ENCODE peak calls at places on chromosomes 6 and 20, in six cellular contexts. One of them, this sample, is unnamed.

GRCh38 chr6:130107710-130108109 is 89.3 kb downstream of the L3MBTL3 start:
- DNase-seq in fibroblast of mammary gland: no peak
- DNase-seq in colonic mucosa: no peak
- DNase-seq in choroid plexus epithelial cell: peak
- DNase-seq in ovary: no peak
- DNase-seq in GM13977: no peak
- DNase-seq in this sample: no peak

GRCh38 chr6:5333653-5334052 is 72.3 kb downstream of the FARS2 start:
- DNase-seq in fibroblast of mammary gland: peak
- DNase-seq in colonic mucosa: no peak
- DNase-seq in choroid plexus epithelial cell: no peak
- DNase-seq in ovary: no peak
- DNase-seq in GM13977: no peak
- DNase-seq in this sample: peak

GRCh38 chr20:17571967-17572638 is 2.2 kb downstream of the DSTN start:
- DNase-seq in fibroblast of mammary gland: no peak
- DNase-seq in colonic mucosa: peak
- DNase-seq in choroid plexus epithelial cell: no peak
- DNase-seq in ovary: no peak
- DNase-seq in GM13977: no peak
- DNase-seq in this sample: peak

GRCh38 chr6:138654715-138655634 is 118.6 kb upstream of the CCDC28A start:
- DNase-seq in fibroblast of mammary gland: peak
- DNase-seq in colonic mucosa: no peak
- DNase-seq in choroid plexus epithelial cell: peak
- DNase-seq in ovary: no peak
- DNase-seq in GM13977: peak
- DNase-seq in this sample: peak

GRCh38 chr6:20873425-20874190 is 339.4 kb downstream of the CDKAL1 start:
- DNase-seq in fibroblast of mammary gland: peak
- DNase-seq in colonic mucosa: no peak
- DNase-seq in choroid plexus epithelial cell: peak
- DNase-seq in ovary: no peak
- DNase-seq in GM13977: no peak
- DNase-seq in this sample: peak

GRCh38 chr6:138647006-138647405 is 126.6 kb upstream of the CCDC28A start:
- DNase-seq in fibroblast of mammary gland: peak
- DNase-seq in colonic mucosa: no peak
- DNase-seq in choroid plexus epithelial cell: peak
- DNase-seq in ovary: no peak
- DNase-seq in GM13977: no peak
- DNase-seq in this sample: peak

GRCh38 chr6:55943329-55943728 is 67.9 kb upstream of the BMP5 start:
- DNase-seq in fibroblast of mammary gland: peak
- DNase-seq in colonic mucosa: no peak
- DNase-seq in choroid plexus epithelial cell: peak
- DNase-seq in ovary: no peak
- DNase-seq in GM13977: no peak
- DNase-seq in this sample: no peak

GRCh38 chr6:154352898-154353585 is 3.6 kb downstream of the IPCEF1 start:
- DNase-seq in fibroblast of mammary gland: no peak
- DNase-seq in colonic mucosa: no peak
- DNase-seq in choroid plexus epithelial cell: no peak
- DNase-seq in ovary: no peak
- DNase-seq in GM13977: peak
- DNase-seq in this sample: no peak

GRCh38 chr20:1933465-1933870 is 38.3 kb downstream of the SIRPA start:
- DNase-seq in fibroblast of mammary gland: peak
- DNase-seq in colonic mucosa: peak
- DNase-seq in choroid plexus epithelial cell: no peak
- DNase-seq in ovary: peak
- DNase-seq in GM13977: no peak
- DNase-seq in this sample: peak

GRCh38 chr6:12403946-12404647 is 113.9 kb downstream of the EDN1 start:
- DNase-seq in fibroblast of mammary gland: peak
- DNase-seq in colonic mucosa: no peak
- DNase-seq in choroid plexus epithelial cell: no peak
- DNase-seq in ovary: no peak
- DNase-seq in GM13977: no peak
- DNase-seq in this sample: no peak

GRCh38 chr20:25178563-25179438 is 16.7 kb upstream of the ENTPD6 start:
- DNase-seq in fibroblast of mammary gland: peak
- DNase-seq in colonic mucosa: no peak
- DNase-seq in choroid plexus epithelial cell: peak
- DNase-seq in ovary: no peak
- DNase-seq in GM13977: peak
- DNase-seq in this sample: peak

GRCh38 chr6:142210606-142211005 is 63.5 kb downstream of the VTA1 start:
- DNase-seq in fibroblast of mammary gland: no peak
- DNase-seq in colonic mucosa: no peak
- DNase-seq in choroid plexus epithelial cell: peak
- DNase-seq in ovary: no peak
- DNase-seq in GM13977: no peak
- DNase-seq in this sample: no peak

GRCh38 chr6:81865712-81866111 is 113.2 kb upstream of the TENT5A start:
- DNase-seq in fibroblast of mammary gland: peak
- DNase-seq in colonic mucosa: no peak
- DNase-seq in choroid plexus epithelial cell: peak
- DNase-seq in ovary: no peak
- DNase-seq in GM13977: no peak
- DNase-seq in this sample: peak

GRCh38 chr6:87407531-87407895 is 259 bp upstream of the CFAP206 start:
- DNase-seq in fibroblast of mammary gland: peak
- DNase-seq in colonic mucosa: no peak
- DNase-seq in choroid plexus epithelial cell: peak
- DNase-seq in ovary: no peak
- DNase-seq in GM13977: peak
- DNase-seq in this sample: no peak

GRCh38 chr6:107660839-107661238 is 163.3 kb downstream of the SCML4 start:
- DNase-seq in fibroblast of mammary gland: no peak
- DNase-seq in colonic mucosa: no peak
- DNase-seq in choroid plexus epithelial cell: no peak
- DNase-seq in ovary: no peak
- DNase-seq in GM13977: no peak
- DNase-seq in this sample: no peak

GRCh38 chr6:13526718-13527668 is 39.6 kb upstream of the GFOD1 start:
- DNase-seq in fibroblast of mammary gland: no peak
- DNase-seq in colonic mucosa: peak
- DNase-seq in choroid plexus epithelial cell: no peak
- DNase-seq in ovary: no peak
- DNase-seq in GM13977: peak
- DNase-seq in this sample: peak

GRCh38 chr6:158763440-158764187 is 55.6 kb downstream of the EZR start:
- DNase-seq in fibroblast of mammary gland: no peak
- DNase-seq in colonic mucosa: no peak
- DNase-seq in choroid plexus epithelial cell: no peak
- DNase-seq in ovary: no peak
- DNase-seq in GM13977: no peak
- DNase-seq in this sample: no peak
- TF ChIP-seq CTCF in fibroblast of mammary gland: no peak
- TF ChIP-seq CTCF in colonic mucosa: no peak
- TF ChIP-seq CTCF in choroid plexus epithelial cell: no peak
- TF ChIP-seq CTCF in ovary: no peak
- TF ChIP-seq CTCF in GM13977: no peak
- TF ChIP-seq CTCF in this sample: no peak

GRCh38 chr6:116108836-116109235 is 8.2 kb downstream of the NT5DC1 start:
- DNase-seq in fibroblast of mammary gland: no peak
- DNase-seq in colonic mucosa: no peak
- DNase-seq in choroid plexus epithelial cell: no peak
- DNase-seq in ovary: no peak
- DNase-seq in GM13977: no peak
- DNase-seq in this sample: no peak

GRCh38 chr6:116113386-116113785 is 12.5 kb downstream of the COL10A1 start:
- DNase-seq in fibroblast of mammary gland: no peak
- DNase-seq in colonic mucosa: no peak
- DNase-seq in choroid plexus epithelial cell: no peak
- DNase-seq in ovary: no peak
- DNase-seq in GM13977: no peak
- DNase-seq in this sample: no peak

GRCh38 chr6:116106146-116106545 is 5.5 kb downstream of the NT5DC1 start:
- DNase-seq in fibroblast of mammary gland: peak
- DNase-seq in colonic mucosa: no peak
- DNase-seq in choroid plexus epithelial cell: peak
- DNase-seq in ovary: no peak
- DNase-seq in GM13977: no peak
- DNase-seq in this sample: no peak

GRCh38 chr6:116115781-116116180 is 10.2 kb downstream of the COL10A1 start:
- DNase-seq in fibroblast of mammary gland: peak
- DNase-seq in colonic mucosa: no peak
- DNase-seq in choroid plexus epithelial cell: peak
- DNase-seq in ovary: no peak
- DNase-seq in GM13977: no peak
- DNase-seq in this sample: no peak

GRCh38 chr6:116111552-116112528 is 11.2 kb downstream of the NT5DC1 start:
- DNase-seq in fibroblast of mammary gland: peak
- DNase-seq in colonic mucosa: peak
- DNase-seq in choroid plexus epithelial cell: peak
- DNase-seq in ovary: no peak
- DNase-seq in GM13977: no peak
- DNase-seq in this sample: peak
- TF ChIP-seq CTCF in fibroblast of mammary gland: peak
- TF ChIP-seq CTCF in colonic mucosa: peak
- TF ChIP-seq CTCF in choroid plexus epithelial cell: peak
- TF ChIP-seq CTCF in ovary: no peak
- TF ChIP-seq CTCF in GM13977: peak
- TF ChIP-seq CTCF in this sample: peak

DNA sequence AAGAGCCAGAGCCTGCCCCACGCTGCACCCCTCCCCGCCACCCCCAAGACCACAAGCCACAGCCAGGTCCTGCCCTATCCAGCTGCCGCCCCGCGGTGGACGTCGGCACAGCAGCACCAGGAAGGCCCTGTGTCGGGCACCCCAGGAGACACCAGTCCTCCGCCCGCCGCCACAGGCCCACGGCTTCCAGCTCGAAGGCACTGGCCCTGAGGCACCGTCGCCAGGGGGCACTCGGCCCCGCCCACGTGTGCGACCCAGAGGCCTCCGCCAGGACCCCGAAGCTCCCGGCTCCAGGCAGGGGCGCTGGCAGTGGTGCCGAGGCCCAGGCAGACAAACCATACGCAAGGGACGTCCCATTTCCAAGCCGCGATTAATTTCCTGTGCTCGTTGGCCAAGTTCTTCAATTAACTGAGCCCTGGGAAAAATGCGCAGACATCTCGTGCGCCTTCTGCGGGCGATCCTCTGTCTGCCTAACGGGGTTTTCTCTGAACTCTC is 19.4 kb downstream of the KCNQ2 start:
- DNase-seq in fibroblast of mammary gland: no peak
- DNase-seq in colonic mucosa: no peak
- DNase-seq in choroid plexus epithelial cell: no peak
- DNase-seq in ovary: no peak
- DNase-seq in GM13977: peak
- DNase-seq in this sample: no peak
- TF ChIP-seq CTCF in fibroblast of mammary gland: no peak
- TF ChIP-seq CTCF in colonic mucosa: no peak
- TF ChIP-seq CTCF in choroid plexus epithelial cell: no peak
- TF ChIP-seq CTCF in ovary: no peak
- TF ChIP-seq CTCF in GM13977: peak
- TF ChIP-seq CTCF in this sample: no peak

GRCh38 chr20:56944546-56944945 is 315.4 kb downstream of the TFAP2C start:
- DNase-seq in fibroblast of mammary gland: no peak
- DNase-seq in colonic mucosa: no peak
- DNase-seq in choroid plexus epithelial cell: no peak
- DNase-seq in ovary: no peak
- DNase-seq in GM13977: no peak
- DNase-seq in this sample: no peak

GRCh38 chr20:56943946-56944345 is 314.8 kb downstream of the TFAP2C start:
- DNase-seq in fibroblast of mammary gland: no peak
- DNase-seq in colonic mucosa: no peak
- DNase-seq in choroid plexus epithelial cell: no peak
- DNase-seq in ovary: no peak
- DNase-seq in GM13977: no peak
- DNase-seq in this sample: no peak

GRCh38 chr20:56945901-56946300 is 316.8 kb downstream of the TFAP2C start:
- DNase-seq in fibroblast of mammary gland: no peak
- DNase-seq in colonic mucosa: no peak
- DNase-seq in choroid plexus epithelial cell: no peak
- DNase-seq in ovary: no peak
- DNase-seq in GM13977: no peak
- DNase-seq in this sample: no peak

GRCh38 chr20:56941101-56941686 is 312.1 kb downstream of the TFAP2C start:
- DNase-seq in fibroblast of mammary gland: no peak
- DNase-seq in colonic mucosa: no peak
- DNase-seq in choroid plexus epithelial cell: peak
- DNase-seq in ovary: no peak
- DNase-seq in GM13977: no peak
- DNase-seq in this sample: no peak

GRCh38 chr20:56945057-56945456 is 316.0 kb downstream of the TFAP2C start:
- DNase-seq in fibroblast of mammary gland: no peak
- DNase-seq in colonic mucosa: no peak
- DNase-seq in choroid plexus epithelial cell: peak
- DNase-seq in ovary: no peak
- DNase-seq in GM13977: no peak
- DNase-seq in this sample: no peak
- TF ChIP-seq CTCF in fibroblast of mammary gland: peak
- TF ChIP-seq CTCF in colonic mucosa: no peak
- TF ChIP-seq CTCF in choroid plexus epithelial cell: peak
- TF ChIP-seq CTCF in ovary: no peak
- TF ChIP-seq CTCF in GM13977: no peak
- TF ChIP-seq CTCF in this sample: no peak

GRCh38 chr6:74574794-74575193 is 631.1 kb downstream of the COL12A1 start:
- DNase-seq in fibroblast of mammary gland: peak
- DNase-seq in colonic mucosa: no peak
- DNase-seq in choroid plexus epithelial cell: peak
- DNase-seq in ovary: no peak
- DNase-seq in GM13977: no peak
- DNase-seq in this sample: peak
- TF ChIP-seq CTCF in fibroblast of mammary gland: peak
- TF ChIP-seq CTCF in colonic mucosa: peak
- TF ChIP-seq CTCF in choroid plexus epithelial cell: peak
- TF ChIP-seq CTCF in ovary: no peak
- TF ChIP-seq CTCF in GM13977: peak
- TF ChIP-seq CTCF in this sample: peak

GRCh38 chr6:69914015-69914485 is 47.7 kb downstream of the COL19A1 start:
- DNase-seq in fibroblast of mammary gland: no peak
- DNase-seq in colonic mucosa: no peak
- DNase-seq in choroid plexus epithelial cell: peak
- DNase-seq in ovary: no peak
- DNase-seq in GM13977: no peak
- DNase-seq in this sample: no peak
- TF ChIP-seq CTCF in fibroblast of mammary gland: no peak
- TF ChIP-seq CTCF in colonic mucosa: no peak
- TF ChIP-seq CTCF in choroid plexus epithelial cell: no peak
- TF ChIP-seq CTCF in ovary: no peak
- TF ChIP-seq CTCF in GM13977: no peak
- TF ChIP-seq CTCF in this sample: no peak

This sample was measured in MCF 10A.